ENCODE peak calls at places on chromosome 16, in six cellular contexts. One of them, this sample, is unnamed.

GRCh38 chr16:58098207-58099096 is 30.7 kb downstream of the CFAP20 start:
- DNase-seq in body of pancreas: no peak
- DNase-seq in HEK293T: no peak
- DNase-seq in AG08395: peak
- DNase-seq in frontal cortex: no peak
- DNase-seq in A549: no peak
- DNase-seq in this sample: peak

GRCh38 chr16:65655802-65656201 is 533.9 kb upstream of the CDH11 start:
- DNase-seq in body of pancreas: no peak
- DNase-seq in HEK293T: no peak
- DNase-seq in AG08395: no peak
- DNase-seq in frontal cortex: no peak
- DNase-seq in A549: no peak
- DNase-seq in this sample: no peak

GRCh38 chr16:84446596-84447392 is 57.7 kb downstream of the MEAK7 start:
- DNase-seq in body of pancreas: no peak
- DNase-seq in HEK293T: no peak
- DNase-seq in AG08395: peak
- DNase-seq in frontal cortex: no peak
- DNase-seq in A549: no peak
- DNase-seq in this sample: no peak

GRCh38 chr16:75109732-75110243 is 6.8 kb downstream of the LDHD start:
- DNase-seq in body of pancreas: peak
- DNase-seq in HEK293T: no peak
- DNase-seq in AG08395: no peak
- DNase-seq in frontal cortex: no peak
- DNase-seq in A549: no peak
- DNase-seq in this sample: no peak

GRCh38 chr16:17266606-17267313 is 204.0 kb downstream of the XYLT1 start:
- DNase-seq in body of pancreas: peak
- DNase-seq in HEK293T: no peak
- DNase-seq in AG08395: no peak
- DNase-seq in frontal cortex: peak
- DNase-seq in A549: no peak
- DNase-seq in this sample: no peak

GRCh38 chr16:57091200-57091989 is 988 bp upstream of the CPNE2 start:
- DNase-seq in body of pancreas: peak
- DNase-seq in HEK293T: peak
- DNase-seq in AG08395: peak
- DNase-seq in frontal cortex: peak
- DNase-seq in A549: peak
- DNase-seq in this sample: no peak

GRCh38 chr16:31092330-31092729 is 2.3 kb downstream of the VKORC1 start:
- DNase-seq in body of pancreas: no peak
- DNase-seq in HEK293T: no peak
- DNase-seq in AG08395: no peak
- DNase-seq in frontal cortex: no peak
- DNase-seq in A549: no peak
- DNase-seq in this sample: no peak

GRCh38 chr16:50103764-50104163 is 38.0 kb downstream of the HEATR3 start:
- DNase-seq in body of pancreas: no peak
- DNase-seq in HEK293T: no peak
- DNase-seq in AG08395: no peak
- DNase-seq in frontal cortex: no peak
- DNase-seq in A549: no peak
- DNase-seq in this sample: no peak

GRCh38 chr16:24975428-24975889 is 39.7 kb downstream of the ARHGAP17 start:
- DNase-seq in body of pancreas: no peak
- DNase-seq in HEK293T: no peak
- DNase-seq in AG08395: no peak
- DNase-seq in frontal cortex: no peak
- DNase-seq in A549: no peak
- DNase-seq in this sample: no peak

GRCh38 chr16:21104124-21104860 is 46.4 kb downstream of the DNAH3 start:
- DNase-seq in body of pancreas: no peak
- DNase-seq in HEK293T: no peak
- DNase-seq in AG08395: peak
- DNase-seq in frontal cortex: no peak
- DNase-seq in A549: no peak
- DNase-seq in this sample: no peak

GRCh38 chr16:74735162-74735452 is 34.4 kb upstream of the MLKL start:
- DNase-seq in body of pancreas: no peak
- DNase-seq in HEK293T: no peak
- DNase-seq in AG08395: no peak
- DNase-seq in frontal cortex: no peak
- DNase-seq in A549: no peak
- DNase-seq in this sample: no peak

GRCh38 chr16:3646348-3646920 is 8.1 kb upstream of the DNASE1 start:
- DNase-seq in body of pancreas: peak
- DNase-seq in HEK293T: peak
- DNase-seq in AG08395: no peak
- DNase-seq in frontal cortex: no peak
- DNase-seq in A549: peak
- DNase-seq in this sample: peak

GRCh38 chr16:10240854-10241613 is 58.8 kb upstream of the GRIN2A start:
- DNase-seq in body of pancreas: no peak
- DNase-seq in HEK293T: no peak
- DNase-seq in AG08395: no peak
- DNase-seq in frontal cortex: no peak
- DNase-seq in A549: no peak
- DNase-seq in this sample: no peak

GRCh38 chr16:69796285-69797118 is 34.4 kb downstream of the WWP2 start:
- DNase-seq in body of pancreas: no peak
- DNase-seq in HEK293T: peak
- DNase-seq in AG08395: peak
- DNase-seq in frontal cortex: peak
- DNase-seq in A549: peak
- DNase-seq in this sample: peak

GRCh38 chr16:80996688-80997138 is 10.0 kb downstream of the CMC2 start:
- DNase-seq in body of pancreas: no peak
- DNase-seq in HEK293T: no peak
- DNase-seq in AG08395: no peak
- DNase-seq in frontal cortex: no peak
- DNase-seq in A549: no peak
- DNase-seq in this sample: no peak

GRCh38 chr16:67647681-67648080 is 2.7 kb downstream of the CARMIL2 start:
- DNase-seq in body of pancreas: no peak
- DNase-seq in HEK293T: no peak
- DNase-seq in AG08395: no peak
- DNase-seq in frontal cortex: no peak
- DNase-seq in A549: no peak
- DNase-seq in this sample: no peak

GRCh38 chr16:73064227-73064995 is 16.5 kb upstream of the ZFHX3 start:
- DNase-seq in body of pancreas: no peak
- DNase-seq in HEK293T: no peak
- DNase-seq in AG08395: peak
- DNase-seq in frontal cortex: no peak
- DNase-seq in A549: no peak
- DNase-seq in this sample: no peak

GRCh38 chr16:68381363-68381724 is 67.0 kb downstream of the SMPD3 start:
- DNase-seq in body of pancreas: no peak
- DNase-seq in HEK293T: no peak
- DNase-seq in AG08395: no peak
- DNase-seq in frontal cortex: no peak
- DNase-seq in A549: no peak
- DNase-seq in this sample: no peak

GRCh38 chr16:14448874-14449273 is 181.2 kb downstream of the PARN start:
- DNase-seq in body of pancreas: no peak
- DNase-seq in HEK293T: no peak
- DNase-seq in AG08395: no peak
- DNase-seq in frontal cortex: no peak
- DNase-seq in A549: no peak
- DNase-seq in this sample: no peak

GRCh38 chr16:89545831-89546574 is 14.5 kb upstream of the RPL13 start:
- DNase-seq in body of pancreas: peak
- DNase-seq in HEK293T: no peak
- DNase-seq in AG08395: no peak
- DNase-seq in frontal cortex: no peak
- DNase-seq in A549: no peak
- DNase-seq in this sample: no peak

GRCh38 chr16:3401719-3402397 is 843 bp downstream of the ZNF174 start:
- DNase-seq in body of pancreas: no peak
- DNase-seq in HEK293T: peak
- DNase-seq in AG08395: peak
- DNase-seq in frontal cortex: peak
- DNase-seq in A549: peak
- DNase-seq in this sample: no peak

GRCh38 chr16:85579883-85580607 is 33.1 kb upstream of the GSE1 start:
- DNase-seq in body of pancreas: no peak
- DNase-seq in HEK293T: no peak
- DNase-seq in AG08395: peak
- DNase-seq in frontal cortex: no peak
- DNase-seq in A549: no peak
- DNase-seq in this sample: no peak

GRCh38 chr16:89949121-89949742 is 677 bp downstream of the DEF8 start:
- DNase-seq in body of pancreas: peak
- DNase-seq in HEK293T: no peak
- DNase-seq in AG08395: no peak
- DNase-seq in frontal cortex: no peak
- DNase-seq in A549: no peak
- DNase-seq in this sample: no peak

GRCh38 chr16:1290860-1291575 is 18.4 kb upstream of the UBE2I start:
- DNase-seq in body of pancreas: no peak
- DNase-seq in HEK293T: no peak
- DNase-seq in AG08395: no peak
- DNase-seq in frontal cortex: no peak
- DNase-seq in A549: no peak
- DNase-seq in this sample: peak

GRCh38 chr16:18969050-18969854 is 14.5 kb upstream of the TMC7 start:
- DNase-seq in body of pancreas: peak
- DNase-seq in HEK293T: peak
- DNase-seq in AG08395: peak
- DNase-seq in frontal cortex: peak
- DNase-seq in A549: peak
- DNase-seq in this sample: peak

GRCh38 chr16:68366062-68366461 is 55.2 kb downstream of the PRMT7 start:
- DNase-seq in body of pancreas: no peak
- DNase-seq in HEK293T: no peak
- DNase-seq in AG08395: no peak
- DNase-seq in frontal cortex: no peak
- DNase-seq in A549: no peak
- DNase-seq in this sample: no peak

GRCh38 chr16:87041732-87042131 is 275.5 kb downstream of the C16orf95 start:
- DNase-seq in body of pancreas: no peak
- DNase-seq in HEK293T: no peak
- DNase-seq in AG08395: no peak
- DNase-seq in frontal cortex: no peak
- DNase-seq in A549: no peak
- DNase-seq in this sample: no peak

GRCh38 chr16:21953541-21953902 is 361 bp downstream of the UQCRC2 start:
- DNase-seq in body of pancreas: no peak
- DNase-seq in HEK293T: no peak
- DNase-seq in AG08395: no peak
- DNase-seq in frontal cortex: no peak
- DNase-seq in A549: no peak
- DNase-seq in this sample: no peak

GRCh38 chr16:12336158-12336557 is 359.6 kb downstream of the SNX29 start:
- DNase-seq in body of pancreas: no peak
- DNase-seq in HEK293T: no peak
- DNase-seq in AG08395: no peak
- DNase-seq in frontal cortex: no peak
- DNase-seq in A549: no peak
- DNase-seq in this sample: no peak

GRCh38 chr16:30526137-30526822 is at the start of gene ZNF768:
- DNase-seq in body of pancreas: peak
- DNase-seq in HEK293T: peak
- DNase-seq in AG08395: peak
- DNase-seq in frontal cortex: peak
- DNase-seq in A549: peak
- DNase-seq in this sample: peak

GRCh38 chr16:81204794-81205680 is 33.5 kb upstream of the BCO1 start:
- DNase-seq in body of pancreas: peak
- DNase-seq in HEK293T: peak
- DNase-seq in AG08395: peak
- DNase-seq in frontal cortex: peak
- DNase-seq in A549: peak
- DNase-seq in this sample: peak

GRCh38 chr16:253833-254232 is 19.2 kb downstream of the FAM234A start:
- DNase-seq in body of pancreas: no peak
- DNase-seq in HEK293T: no peak
- DNase-seq in AG08395: no peak
- DNase-seq in frontal cortex: no peak
- DNase-seq in A549: no peak
- DNase-seq in this sample: no peak

GRCh38 chr16:29687755-29688154 is 8.8 kb downstream of the QPRT start:
- DNase-seq in body of pancreas: no peak
- DNase-seq in HEK293T: no peak
- DNase-seq in AG08395: no peak
- DNase-seq in frontal cortex: no peak
- DNase-seq in A549: no peak
- DNase-seq in this sample: no peak

GRCh38 chr16:75060708-75061107 is 55.9 kb downstream of the LDHD start:
- DNase-seq in body of pancreas: no peak
- DNase-seq in HEK293T: no peak
- DNase-seq in AG08395: no peak
- DNase-seq in frontal cortex: no peak
- DNase-seq in A549: no peak
- DNase-seq in this sample: no peak

GRCh38 chr16:1552129-1552528 is 18.7 kb downstream of the TMEM204 start:
- DNase-seq in body of pancreas: no peak
- DNase-seq in HEK293T: no peak
- DNase-seq in AG08395: no peak
- DNase-seq in frontal cortex: no peak
- DNase-seq in A549: no peak
- DNase-seq in this sample: no peak

GRCh38 chr16:24537474-24538337 is 1.7 kb upstream of the RBBP6 start:
- DNase-seq in body of pancreas: no peak
- DNase-seq in HEK293T: peak
- DNase-seq in AG08395: no peak
- DNase-seq in frontal cortex: no peak
- DNase-seq in A549: peak
- DNase-seq in this sample: no peak

GRCh38 chr16:65044861-65045260 is 77.0 kb downstream of the CDH11 start:
- DNase-seq in body of pancreas: no peak
- DNase-seq in HEK293T: no peak
- DNase-seq in AG08395: peak
- DNase-seq in frontal cortex: no peak
- DNase-seq in A549: no peak
- DNase-seq in this sample: no peak

GRCh38 chr16:30132591-30132990 is 9.6 kb upstream of the MAPK3 start:
- DNase-seq in body of pancreas: no peak
- DNase-seq in HEK293T: no peak
- DNase-seq in AG08395: no peak
- DNase-seq in frontal cortex: no peak
- DNase-seq in A549: no peak
- DNase-seq in this sample: no peak

GRCh38 chr16:50121721-50122445 is 31.2 kb upstream of the TENT4B start:
- DNase-seq in body of pancreas: peak
- DNase-seq in HEK293T: no peak
- DNase-seq in AG08395: no peak
- DNase-seq in frontal cortex: no peak
- DNase-seq in A549: no peak
- DNase-seq in this sample: no peak

This sample was measured in LoVo.